ENCODE peak calls at places on chromosomes 4 and X, in four cellular contexts. Q, C, P and M are unnamed samples.

GRCh38 chr4:150244600-150244999 is 166.4 kb downstream of the DCLK2 start:
- DNase-seq in P (no peak), Q (no peak), C (no peak), M (no peak)

GRCh38 chr4:124777007-124777406 is 64.5 kb upstream of the ANKRD50 start:
- DNase-seq in C (no peak), P (no peak), Q (no peak), M (no peak)

GRCh38 chr4:109592367-109592766 is 32.3 kb downstream of the MCUB start:
- DNase-seq in P (no peak), C (no peak), Q (no peak), M (no peak)

GRCh38 chrX:102637561-102637960 is 13.7 kb upstream of the GPRASP1 start:
- DNase-seq in C (no peak), P (no peak), Q (no peak), M (no peak)

GRCh38 chr4:77618383-77619241 is 13.0 kb downstream of the CXCL13 start:
- DNase-seq in Q (peak), C (peak), P (peak), M (peak)

GRCh38 chr4:133263082-133263481 is 114.0 kb downstream of the PCDH10 start:
- DNase-seq in Q (no peak), C (no peak), P (no peak), M (no peak)

GRCh38 chr4:97845758-97846157 is 297.5 kb downstream of the STPG2 start:
- DNase-seq in P (no peak), Q (no peak), C (no peak), M (no peak)

GRCh38 chrX:129957241-129958099 is 25.0 kb upstream of the BCORL1 start:
- DNase-seq in Q (peak), P (peak), C (peak), M (no peak)

GRCh38 chr4:87530868-87531267 is 1.7 kb upstream of the SPARCL1 start:
- DNase-seq in P (no peak), Q (no peak), C (no peak), M (no peak)

GRCh38 chr4:52983563-52984303 is 121.6 kb downstream of the RASL11B start:
- DNase-seq in P (peak), C (peak), Q (peak), M (peak)

GRCh38 chr4:150096625-150097024 is 18.4 kb downstream of the DCLK2 start:
- DNase-seq in C (no peak), Q (no peak), P (no peak), M (no peak)

GRCh38 chrX:100611951-100612350 is 24.7 kb downstream of the TSPAN6 start:
- DNase-seq in P (no peak), Q (no peak), C (no peak), M (no peak)

GRCh38 chrX:24479924-24480722 is 15.0 kb downstream of the PDK3 start:
- DNase-seq in P (no peak), Q (no peak), C (no peak), M (peak)

GRCh38 chrX:70293621-70294020 is 3.7 kb downstream of the KIF4A start:
- DNase-seq in Q (no peak), P (no peak), C (no peak), M (no peak)

GRCh38 chrX:39058724-39059123 is 257.5 kb downstream of the MID1IP1 start:
- DNase-seq in C (no peak), P (no peak), Q (no peak), M (no peak)

GRCh38 chr4:4333265-4333706 is 43.2 kb downstream of the ZBTB49 start:
- DNase-seq in C (no peak), P (no peak), Q (no peak), M (no peak)

GRCh38 chr4:37008199-37008598 is 236.3 kb upstream of the NWD2 start:
- DNase-seq in Q (no peak), C (no peak), P (no peak), M (peak)

GRCh38 chrX:104254442-104255115 is at the start of gene ESX1:
- DNase-seq in C (no peak), P (no peak), Q (no peak), M (no peak)

GRCh38 chr4:169690787-169691186 is 67.0 kb downstream of the HPF1 start:
- DNase-seq in Q (no peak), P (no peak), C (no peak), M (no peak)

GRCh38 chrX:38304010-38304409 is 23.3 kb downstream of the RPGR start:
- DNase-seq in Q (no peak), C (no peak), P (no peak), M (no peak)

GRCh38 chrX:86066998-86067397 is 19.6 kb upstream of the CHM start:
- DNase-seq in Q (peak), P (no peak), C (peak), M (no peak)

GRCh38 chr4:56995525-56995924 is 16.8 kb downstream of the POLR2B start:
- DNase-seq in C (no peak), P (no peak), Q (no peak), M (no peak)

GRCh38 chr4:99811850-99812249 is 4.8 kb upstream of the DAPP1 start:
- DNase-seq in C (peak), P (peak), Q (no peak), M (peak)

GRCh38 chr4:173424899-173425805 is 26.2 kb upstream of the SCRG1 start:
- DNase-seq in Q (no peak), P (no peak), C (no peak), M (no peak)

GRCh38 chr4:53653484-53654053 is 62.3 kb upstream of the LNX1 start:
- DNase-seq in C (no peak), P (no peak), Q (peak), M (peak)

GRCh38 chr4:123672987-123673386 is 276.4 kb downstream of the SPRY1 start:
- DNase-seq in C (no peak), Q (no peak), P (no peak), M (no peak)

GRCh38 chrX:11791090-11791489 is 33.1 kb downstream of the MSL3 start:
- DNase-seq in P (no peak), Q (no peak), C (no peak), M (peak)

GRCh38 chr4:182644326-182645050 is 272.7 kb downstream of the DCTD start:
- DNase-seq in P (no peak), C (no peak), Q (no peak), M (no peak)

GRCh38 chr4:182645511-182645910 is 271.7 kb downstream of the DCTD start:
- DNase-seq in Q (no peak), C (no peak), P (no peak), M (no peak)

GRCh38 chr4:182647901-182648300 is 269.3 kb downstream of the DCTD start:
- DNase-seq in C (no peak), Q (no peak), P (no peak), M (no peak)

GRCh38 chr4:182649698-182650477 is 267.3 kb downstream of the DCTD start:
- DNase-seq in P (no peak), C (no peak), Q (no peak), M (no peak)

GRCh38 chr4:182648766-182649165 is 268.4 kb downstream of the DCTD start:
- DNase-seq in Q (no peak), P (no peak), C (no peak), M (no peak)
- TF ChIP-seq JUND in Q (no peak), P (no peak), C (no peak), M (no peak)

GRCh38 chr4:22686156-22686555 is 6.6 kb upstream of the GBA3 start:
- DNase-seq in P (no peak), C (no peak), Q (no peak), M (no peak)

GRCh38 chr4:22689428-22689827 is 3.3 kb upstream of the GBA3 start:
- DNase-seq in Q (no peak), P (no peak), C (no peak), M (no peak)

GRCh38 chr4:22692736-22693135 is at the start of gene GBA3:
- DNase-seq in Q (no peak), C (no peak), P (no peak), M (no peak)

DNA sequence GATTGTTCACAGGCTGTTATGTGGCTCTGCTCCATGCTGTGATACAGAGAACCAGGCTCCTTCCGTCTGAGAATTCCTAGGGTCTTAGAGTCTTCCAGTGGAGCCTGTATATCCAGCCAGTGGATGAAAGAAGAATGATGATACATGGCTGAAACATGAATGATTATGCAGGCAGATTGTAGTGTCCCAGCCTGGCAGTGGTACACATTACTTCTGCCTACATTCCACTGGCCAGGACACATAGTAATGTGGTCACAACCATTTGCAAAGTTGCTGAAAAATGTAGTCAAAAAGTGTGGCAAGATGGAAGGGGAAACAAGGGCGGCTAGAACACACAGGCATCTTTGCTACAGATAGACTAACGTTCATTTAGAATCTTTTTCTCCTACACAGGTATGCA is 4.5 kb upstream of the GBA3 start:
- DNase-seq in C (no peak), P (no peak), Q (no peak), M (no peak)
- TF ChIP-seq JUND in C (no peak), P (no peak), Q (no peak), M (no peak)

DNA sequence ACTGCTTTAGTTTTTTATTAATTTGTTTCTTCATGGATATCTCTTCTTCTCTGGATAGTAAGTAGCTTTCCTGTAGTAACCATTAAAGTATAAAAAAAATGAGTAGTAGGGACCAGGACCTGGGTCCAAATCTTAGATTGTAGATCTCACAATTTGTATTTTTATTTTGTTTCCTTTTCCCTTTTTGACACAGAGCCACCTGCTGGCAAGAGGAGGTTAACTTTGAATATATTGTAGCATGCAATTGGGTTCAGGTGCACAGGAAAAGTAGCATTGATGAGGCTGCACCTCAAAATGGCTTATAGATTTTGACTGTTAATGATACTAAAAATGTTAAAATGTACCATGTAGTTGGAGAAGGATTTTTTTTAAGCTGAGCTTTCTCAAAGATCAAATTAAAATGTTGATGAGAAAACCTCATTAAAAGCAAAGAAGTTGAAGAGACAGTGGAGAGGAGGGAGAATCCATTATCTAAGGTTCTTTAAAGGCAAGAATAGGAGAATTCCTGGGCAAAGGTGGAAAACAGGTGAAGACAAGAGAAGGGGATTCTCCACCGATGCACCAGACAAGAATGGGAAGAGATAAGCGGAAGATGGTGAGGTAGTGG is 48.3 kb upstream of the HPGDS start:
- DNase-seq in C (no peak), P (no peak), Q (peak), M (no peak)
- TF ChIP-seq JUND in C (no peak), P (no peak), Q (no peak), M (no peak)

GRCh38 chr4:72300126-72300525 is 268.3 kb downstream of the NPFFR2 start:
- DNase-seq in P (no peak), C (no peak), Q (no peak), M (no peak)

GRCh38 chr4:72305620-72306019 is 263.4 kb downstream of the ADAMTS3 start:
- DNase-seq in P (no peak), C (no peak), Q (no peak), M (no peak)

GRCh38 chr4:72301759-72302158 is 267.3 kb downstream of the ADAMTS3 start:
- DNase-seq in C (no peak), Q (no peak), P (no peak), M (no peak)

GRCh38 chr4:72305080-72305479 is 263.9 kb downstream of the ADAMTS3 start:
- DNase-seq in P (no peak), Q (no peak), C (no peak), M (no peak)

DNA sequence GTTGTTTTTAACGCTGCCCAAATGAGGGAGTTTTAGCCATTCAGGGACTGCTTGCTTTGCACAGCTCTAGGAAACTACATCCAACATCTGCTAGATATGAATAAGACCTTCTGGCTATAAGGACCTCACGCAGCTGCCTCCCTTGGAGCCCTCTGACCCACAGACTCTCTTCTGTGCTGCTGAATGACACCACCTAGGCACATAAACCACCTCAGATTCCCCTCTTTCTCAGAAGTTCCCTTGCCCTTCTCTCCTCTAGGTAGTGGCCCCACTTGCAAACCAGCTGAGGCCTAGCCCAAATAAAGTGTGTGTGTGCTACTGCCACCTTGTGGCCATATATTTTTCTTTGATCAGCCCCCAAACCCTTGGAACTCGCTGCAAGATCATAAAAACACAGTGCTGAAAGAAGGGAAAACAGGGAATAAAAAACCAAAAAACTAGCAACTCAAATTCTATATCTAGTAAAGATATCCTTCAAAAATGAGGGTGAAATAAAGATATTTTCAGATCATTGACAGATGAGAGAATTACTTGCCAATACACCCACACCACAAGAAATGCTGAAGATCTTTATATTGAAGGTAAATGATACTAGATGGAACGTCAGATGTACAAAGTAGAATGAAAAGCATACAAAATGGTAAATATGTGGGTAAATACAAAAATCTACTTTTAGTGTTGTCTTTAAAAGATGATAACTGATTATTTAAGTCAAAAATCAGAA is 265.9 kb downstream of the ADAMTS3 start:
- DNase-seq in Q (peak), P (peak), C (peak), M (no peak)
- TF ChIP-seq JUND in Q (no peak), P (no peak), C (no peak), M (no peak)

DNA sequence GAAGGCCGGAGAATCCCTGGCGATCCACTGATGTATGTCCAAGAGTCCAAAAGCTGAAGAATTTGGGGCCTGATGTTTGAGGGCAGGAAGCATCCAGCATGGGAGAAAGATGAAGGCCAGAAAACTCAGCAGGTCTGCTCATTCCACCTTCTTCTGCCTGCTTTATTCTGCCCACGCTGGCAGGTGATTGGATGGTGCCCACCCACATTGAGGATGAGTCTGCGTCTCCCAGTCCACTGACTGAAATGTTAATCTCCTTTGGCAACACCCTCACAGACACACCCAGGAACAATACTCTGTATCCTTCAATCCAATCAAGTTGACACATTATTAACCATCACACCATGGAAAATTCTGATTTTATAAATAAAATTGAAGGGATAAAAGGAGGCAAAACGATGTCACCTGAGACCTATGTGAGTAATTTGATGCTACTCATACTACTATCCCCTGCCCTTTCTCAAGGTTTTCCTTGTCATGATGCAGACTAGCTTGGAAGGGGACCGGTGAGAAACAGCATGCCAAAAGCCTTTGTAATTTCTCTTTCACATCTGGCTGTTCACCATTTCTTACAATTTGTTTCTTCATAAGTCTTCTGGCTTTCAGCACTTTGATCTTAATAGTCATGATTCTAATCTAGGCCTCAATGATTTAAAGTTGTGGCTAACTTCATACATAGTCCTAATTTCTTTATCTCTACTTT is 9.7 kb upstream of the PYURF start:
- DNase-seq in P (no peak), Q (no peak), C (no peak), M (no peak)
- TF ChIP-seq JUND in P (no peak), Q (peak), C (no peak), M (no peak)